ENCODE peak calls at places on chromosomes 16 and 17, in four cellular contexts. One of them, this sample, is unnamed.
A peak's percentile ranks its signal among the peaks of the same experiment; 100 is the strongest.

GRCh38 chr17:27654654-27655524 is 23.9 kb downstream of the LGALS9 start:
- DNase-seq in HepG2: peak; percentile 85
- DNase-seq in H1: peak; percentile 93
- DNase-seq in GM12878: peak; percentile 25
- DNase-seq in this sample: peak; percentile 91

GRCh38 chr16:61792194-61792904 is 243.9 kb downstream of the CDH8 start:
- DNase-seq in HepG2: no peak
- DNase-seq in GM12878: no peak
- DNase-seq in H1: no peak
- DNase-seq in this sample: no peak

GRCh38 chr17:67377727-67378443 is 804 bp downstream of the PITPNC1 start:
- DNase-seq in H1: no peak
- DNase-seq in GM12878: no peak
- DNase-seq in HepG2: no peak
- DNase-seq in this sample: peak; percentile 60

GRCh38 chr16:50509521-50510341 is 38.5 kb upstream of the NKD1 start:
- DNase-seq in GM12878: no peak
- DNase-seq in H1: peak; percentile 95
- DNase-seq in HepG2: peak; percentile 50
- DNase-seq in this sample: peak; percentile 56

GRCh38 chr16:47887496-47887895 is 268.3 kb downstream of the ABCC12 start:
- DNase-seq in H1: no peak
- DNase-seq in HepG2: no peak
- DNase-seq in GM12878: no peak
- DNase-seq in this sample: no peak

GRCh38 chr17:17346428-17347233 is 43.5 kb downstream of the NT5M start:
- DNase-seq in H1: no peak
- DNase-seq in GM12878: no peak
- DNase-seq in HepG2: no peak
- DNase-seq in this sample: no peak

GRCh38 chr16:85602831-85603755 is 10.0 kb upstream of the GSE1 start:
- DNase-seq in HepG2: no peak
- DNase-seq in H1: no peak
- DNase-seq in GM12878: no peak
- DNase-seq in this sample: no peak

GRCh38 chr16:84074721-84075120 is 32.1 kb upstream of the SLC38A8 start:
- DNase-seq in HepG2: no peak
- DNase-seq in GM12878: no peak
- DNase-seq in H1: no peak
- DNase-seq in this sample: no peak

GRCh38 chr17:67200727-67201301 is 44.2 kb downstream of the HELZ start:
- DNase-seq in H1: no peak
- DNase-seq in HepG2: peak; percentile 53
- DNase-seq in GM12878: no peak
- DNase-seq in this sample: peak; percentile 19

GRCh38 chr16:66070140-66070887 is 296.2 kb upstream of the CDH5 start:
- DNase-seq in GM12878: no peak
- DNase-seq in HepG2: no peak
- DNase-seq in H1: no peak
- DNase-seq in this sample: no peak

GRCh38 chr16:74275031-74275636 is 21.5 kb upstream of the PSMD7 start:
- DNase-seq in GM12878: no peak
- DNase-seq in HepG2: no peak
- DNase-seq in H1: no peak
- DNase-seq in this sample: peak; percentile 37

GRCh38 chr16:86569843-86570447 is 3.3 kb downstream of the FOXC2 start:
- DNase-seq in GM12878: no peak
- DNase-seq in HepG2: no peak
- DNase-seq in H1: no peak
- DNase-seq in this sample: no peak

GRCh38 chr16:6643083-6643686 is 689.5 kb upstream of the RBFOX1 start:
- DNase-seq in H1: peak; percentile 83
- DNase-seq in GM12878: peak; percentile 11
- DNase-seq in HepG2: peak; percentile 31
- DNase-seq in this sample: peak; percentile 35

GRCh38 chr17:82246365-82247174 is 17.7 kb downstream of the SLC16A3 start:
- DNase-seq in H1: no peak
- DNase-seq in HepG2: no peak
- DNase-seq in GM12878: no peak
- DNase-seq in this sample: peak; percentile 35

GRCh38 chr17:74697477-74697876 is 15.2 kb downstream of the CD300LF start:
- DNase-seq in GM12878: peak; percentile 25
- DNase-seq in H1: no peak
- DNase-seq in HepG2: no peak
- DNase-seq in this sample: no peak

GRCh38 chr17:72724375-72724774 is 368.1 kb downstream of the SLC39A11 start:
- DNase-seq in GM12878: no peak
- DNase-seq in HepG2: no peak
- DNase-seq in H1: no peak
- DNase-seq in this sample: no peak

GRCh38 chr17:17613708-17614114 is 22.2 kb upstream of the PEMT start:
- DNase-seq in HepG2: peak; percentile 63
- DNase-seq in GM12878: no peak
- DNase-seq in H1: peak; percentile 78
- DNase-seq in this sample: peak; percentile 65

GRCh38 chr16:72958522-72959076 is 89.3 kb downstream of the ZFHX3 start:
- DNase-seq in HepG2: no peak
- DNase-seq in H1: no peak
- DNase-seq in GM12878: no peak
- DNase-seq in this sample: no peak

GRCh38 chr17:68248199-68248825 is 469 bp downstream of the AMZ2 start:
- DNase-seq in GM12878: no peak
- DNase-seq in HepG2: no peak
- DNase-seq in H1: no peak
- DNase-seq in this sample: peak; percentile 41

GRCh38 chr16:25014500-25015147 is 545 bp downstream of the ARHGAP17 start:
- DNase-seq in H1: peak; percentile 73
- DNase-seq in GM12878: no peak
- DNase-seq in HepG2: peak; percentile 59
- DNase-seq in this sample: peak; percentile 50

GRCh38 chr17:6994666-6995246 is 1.1 kb upstream of the ALOX12 start:
- DNase-seq in H1: no peak
- DNase-seq in GM12878: no peak
- DNase-seq in HepG2: no peak
- DNase-seq in this sample: no peak

GRCh38 chr17:51365090-51365489 is 104.7 kb downstream of the UTP18 start:
- DNase-seq in H1: no peak
- DNase-seq in HepG2: no peak
- DNase-seq in GM12878: no peak
- DNase-seq in this sample: no peak

GRCh38 chr17:7056386-7056785 is 12.5 kb upstream of the SLC16A11 start:
- DNase-seq in H1: no peak
- DNase-seq in HepG2: no peak
- DNase-seq in GM12878: no peak
- DNase-seq in this sample: no peak

GRCh38 chr16:49628148-49628547 is 227.8 kb downstream of the ZNF423 start:
- DNase-seq in H1: no peak
- DNase-seq in HepG2: no peak
- DNase-seq in GM12878: no peak
- DNase-seq in this sample: no peak

GRCh38 chr17:29175349-29175748 is 4.8 kb downstream of the MYO18A start:
- DNase-seq in HepG2: no peak
- DNase-seq in GM12878: no peak
- DNase-seq in H1: no peak
- DNase-seq in this sample: no peak

GRCh38 chr17:81665205-81666091 is 957 bp downstream of the OXLD1 start:
- DNase-seq in H1: no peak
- DNase-seq in HepG2: peak; percentile 47
- DNase-seq in GM12878: no peak
- DNase-seq in this sample: peak; percentile 49

GRCh38 chr16:12869681-12870427 is 31.5 kb upstream of the SHISA9 start:
- DNase-seq in HepG2: no peak
- DNase-seq in H1: no peak
- DNase-seq in GM12878: no peak
- DNase-seq in this sample: peak; percentile 20
- TF ChIP-seq CBX5 in HepG2: no peak
- TF ChIP-seq CBX5 in H1: no peak
- TF ChIP-seq CBX5 in GM12878: no peak
- TF ChIP-seq CBX5 in this sample: no peak

GRCh38 chr17:58669853-58670252 is 22.0 kb downstream of the TEX14 start:
- DNase-seq in H1: no peak
- DNase-seq in GM12878: no peak
- DNase-seq in HepG2: no peak
- DNase-seq in this sample: no peak

GRCh38 chr17:58666858-58667267 is 25.0 kb downstream of the TEX14 start:
- DNase-seq in H1: no peak
- DNase-seq in GM12878: no peak
- DNase-seq in HepG2: no peak
- DNase-seq in this sample: peak; percentile 80

GRCh38 chr17:58668598-58668935 is 23.3 kb downstream of the TEX14 start:
- DNase-seq in GM12878: no peak
- DNase-seq in HepG2: no peak
- DNase-seq in H1: no peak
- DNase-seq in this sample: no peak

GRCh38 chr17:58665946-58666857 is 25.6 kb downstream of the TEX14 start:
- DNase-seq in HepG2: no peak
- DNase-seq in H1: no peak
- DNase-seq in GM12878: no peak
- DNase-seq in this sample: no peak

DNA sequence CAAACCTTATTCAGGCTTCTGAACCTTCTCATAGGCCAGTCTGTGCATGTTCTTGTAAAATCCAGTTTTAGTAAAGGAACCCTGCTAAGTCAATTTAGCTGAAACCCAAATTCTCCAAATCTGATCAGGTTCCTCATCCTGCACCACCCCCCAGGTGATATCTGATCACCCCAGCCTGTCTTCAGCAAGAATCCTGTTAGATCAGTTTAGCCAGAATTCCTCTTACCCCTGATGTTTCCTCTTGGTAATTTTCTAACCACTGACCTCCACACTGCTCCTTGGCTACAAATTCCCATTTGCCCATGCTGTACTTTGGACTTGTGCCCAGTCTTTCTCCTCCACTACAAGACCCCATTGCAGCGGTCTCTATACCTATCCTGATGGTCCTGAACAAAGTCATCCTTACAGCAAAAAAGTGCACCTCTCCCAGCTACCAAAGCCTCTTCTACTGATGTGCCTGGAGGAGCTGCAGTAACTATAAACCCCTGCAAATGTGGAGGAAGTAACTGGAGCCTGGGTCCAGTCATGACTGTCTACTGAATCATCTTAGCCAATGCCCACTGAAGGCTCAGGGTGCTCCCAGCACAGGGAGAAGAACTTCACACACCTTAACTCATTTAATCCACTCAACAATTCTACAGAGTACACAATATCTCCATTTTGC is 23.8 kb downstream of the TEX14 start:
- DNase-seq in HepG2: no peak
- DNase-seq in GM12878: no peak
- DNase-seq in H1: no peak
- DNase-seq in this sample: no peak
- TF ChIP-seq CBX5 in HepG2: no peak
- TF ChIP-seq CBX5 in GM12878: no peak
- TF ChIP-seq CBX5 in H1: no peak
- TF ChIP-seq CBX5 in this sample: no peak

DNA sequence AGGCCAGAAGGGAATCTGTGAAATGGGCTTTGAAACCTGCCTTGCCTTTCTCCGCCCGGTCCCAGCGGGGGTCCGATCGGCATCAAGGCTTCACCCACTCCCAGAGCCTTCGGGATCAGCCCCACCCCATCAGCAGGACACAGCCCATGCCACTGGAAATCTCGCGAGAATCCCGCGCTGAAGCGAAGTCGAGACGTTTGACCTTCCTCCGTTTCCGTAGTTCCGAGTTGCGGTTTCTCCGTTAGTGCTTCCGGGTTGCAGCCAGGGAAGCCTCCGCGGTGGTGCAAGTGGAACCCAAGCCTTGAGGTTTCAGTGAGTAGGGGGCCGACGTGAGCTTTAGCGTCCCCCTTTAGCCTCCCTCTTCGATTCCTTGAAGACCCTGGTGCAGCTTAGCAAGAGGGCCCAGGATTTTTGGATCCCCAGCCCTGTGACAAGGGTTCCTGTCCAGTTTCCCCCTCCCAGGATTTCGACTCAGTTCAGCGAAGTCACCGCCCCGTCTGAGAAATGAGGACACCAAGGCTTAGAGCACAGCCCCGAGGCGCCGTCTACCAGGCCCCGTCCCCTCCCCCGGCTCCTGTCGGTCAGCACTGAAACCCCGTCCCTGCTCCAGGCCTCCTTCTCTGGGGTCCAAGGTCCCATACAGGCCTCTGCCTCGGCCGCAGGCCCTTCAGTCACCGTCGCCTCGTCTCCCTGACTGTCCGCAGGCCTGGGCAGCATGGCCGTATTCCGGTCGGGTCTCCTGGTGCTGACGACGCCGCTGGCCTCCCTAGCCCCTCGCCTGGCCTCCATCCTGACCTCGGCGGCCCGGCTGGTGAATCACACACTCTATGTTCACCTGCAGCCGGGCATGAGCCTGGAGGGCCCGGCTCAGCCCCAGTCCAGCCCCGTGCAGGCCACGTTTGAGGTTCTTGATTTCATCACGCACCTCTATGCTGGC is at the start of gene COASY:
- DNase-seq in GM12878: peak; percentile 96
- DNase-seq in H1: peak; percentile 97
- DNase-seq in HepG2: peak; percentile 98
- DNase-seq in this sample: peak; percentile 97
- TF ChIP-seq CBX5 in GM12878: no peak
- TF ChIP-seq CBX5 in H1: no peak
- TF ChIP-seq CBX5 in HepG2: peak; percentile 51
- TF ChIP-seq CBX5 in this sample: no peak

GRCh38 chr17:58989629-58990028 is 117.1 kb downstream of the TRIM37 start:
- DNase-seq in HepG2: no peak
- DNase-seq in GM12878: no peak
- DNase-seq in H1: no peak
- DNase-seq in this sample: no peak

GRCh38 chr17:58996968-58997367 is 109.7 kb downstream of the TRIM37 start:
- DNase-seq in HepG2: no peak
- DNase-seq in GM12878: no peak
- DNase-seq in H1: no peak
- DNase-seq in this sample: no peak

GRCh38 chr17:58993322-58993721 is 113.4 kb downstream of the TRIM37 start:
- DNase-seq in GM12878: no peak
- DNase-seq in H1: no peak
- DNase-seq in HepG2: no peak
- DNase-seq in this sample: no peak

GRCh38 chr17:58995247-58995940 is 111.3 kb downstream of the TRIM37 start:
- DNase-seq in HepG2: no peak
- DNase-seq in H1: no peak
- DNase-seq in GM12878: no peak
- DNase-seq in this sample: no peak

DNA sequence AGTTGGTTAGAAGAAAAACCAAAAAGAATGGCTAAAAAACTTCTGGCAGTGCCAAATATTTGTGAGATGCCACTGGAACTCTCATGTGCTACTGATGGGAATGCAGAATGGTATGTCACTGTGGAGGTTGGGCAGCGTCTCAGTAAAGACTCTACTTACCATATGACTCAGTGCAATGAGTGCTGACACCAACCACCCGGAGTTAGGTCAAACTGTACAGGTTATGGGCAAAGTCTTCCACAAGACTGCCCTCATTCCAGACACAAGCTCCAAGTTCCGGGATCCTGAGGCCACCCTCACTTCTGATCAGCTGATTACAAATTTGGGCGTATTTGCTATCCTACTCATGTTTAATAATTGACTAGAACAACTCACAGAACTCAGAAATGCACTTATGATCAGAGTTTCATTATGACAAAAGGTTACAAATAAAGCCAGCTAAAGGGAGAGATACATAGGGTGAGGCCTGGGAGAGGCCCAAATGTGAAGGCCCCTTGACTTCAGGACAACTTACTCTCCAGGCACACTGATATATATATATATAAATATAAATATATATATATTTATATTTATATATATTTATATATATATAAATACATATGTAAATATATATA is 114.9 kb downstream of the TRIM37 start:
- DNase-seq in GM12878: peak; percentile 39
- DNase-seq in H1: no peak
- DNase-seq in HepG2: peak; percentile 47
- DNase-seq in this sample: no peak
- TF ChIP-seq CBX5 in GM12878: no peak
- TF ChIP-seq CBX5 in H1: no peak
- TF ChIP-seq CBX5 in HepG2: no peak
- TF ChIP-seq CBX5 in this sample: no peak

This sample was measured in K562.